ENCODE peak calls at places on chromosomes 6 and 20, in four cellular contexts. O, P, Z and J are unnamed samples.

GRCh38 chr6:28953039-28953872 is 29.5 kb upstream of the TRIM27 start:
- DNase-seq in O (peak), P (peak), Z (peak), J (no peak)

GRCh38 chr6:167650730-167651129 is 176.0 kb upstream of the AFDN start:
- DNase-seq in O (no peak), P (no peak), Z (no peak), J (no peak)

GRCh38 chr6:20409427-20409971 is 7.8 kb downstream of the E2F3 start:
- DNase-seq in O (no peak), P (peak), Z (no peak), J (no peak)

GRCh38 chr6:79574636-79575035 is 37.4 kb upstream of the LCA5 start:
- DNase-seq in O (peak), P (no peak), Z (peak), J (no peak)

GRCh38 chr6:166005846-166006592 is 161.6 kb downstream of the TBXT start:
- DNase-seq in O (no peak), P (no peak), Z (peak), J (no peak)

GRCh38 chr6:138546733-138547185 is 47.5 kb upstream of the NHSL1 start:
- DNase-seq in O (no peak), P (no peak), Z (no peak), J (no peak)

GRCh38 chr20:62889871-62890270 is 28.2 kb upstream of the TCFL5 start:
- DNase-seq in O (no peak), P (no peak), Z (no peak), J (no peak)

GRCh38 chr6:20691185-20691584 is 156.9 kb downstream of the CDKAL1 start:
- DNase-seq in O (no peak), P (no peak), Z (no peak), J (no peak)

GRCh38 chr6:90123796-90124195 is 172.8 kb downstream of the BACH2 start:
- DNase-seq in O (no peak), P (no peak), Z (peak), J (no peak)

GRCh38 chr20:48223715-48224114 is 438.4 kb upstream of the SULF2 start:
- DNase-seq in O (no peak), P (no peak), Z (no peak), J (no peak)

GRCh38 chr20:59645761-59646171 is 41.4 kb downstream of the PHACTR3 start:
- DNase-seq in O (no peak), P (no peak), Z (no peak), J (no peak)

GRCh38 chr6:102075539-102075938 is 682.0 kb downstream of the GRIK2 start:
- DNase-seq in O (no peak), P (no peak), Z (no peak), J (no peak)

GRCh38 chr6:33516726-33517125 is 62.4 kb downstream of the ZBTB9 start:
- DNase-seq in O (no peak), P (no peak), Z (no peak), J (no peak)

GRCh38 chr6:148649454-148649963 is 97.3 kb upstream of the UST start:
- DNase-seq in O (no peak), P (no peak), Z (no peak), J (no peak)

GRCh38 chr20:62832212-62832922 is 15.5 kb downstream of the COL9A3 start:
- DNase-seq in O (no peak), P (peak), Z (no peak), J (peak)

GRCh38 chr6:13624871-13625288 is 9.7 kb downstream of the NOL7 start:
- DNase-seq in O (peak), P (peak), Z (peak), J (peak)

GRCh38 chr6:52994031-52994788 is 874 bp downstream of the GSTA4 start:
- DNase-seq in O (peak), P (no peak), Z (peak), J (no peak)

GRCh38 chr20:53707341-53708102 is 113.9 kb upstream of the ZNF217 start:
- DNase-seq in O (peak), P (no peak), Z (no peak), J (peak)

GRCh38 chr6:99434702-99435530 is 9.8 kb upstream of the PNISR start:
- DNase-seq in O (no peak), P (peak), Z (peak), J (no peak)
- TF ChIP-seq CTCF in O (peak), P (peak), Z (peak), J (peak)

GRCh38 chr20:9572690-9573089 is 58.3 kb downstream of the LAMP5 start:
- DNase-seq in O (no peak), P (no peak), Z (no peak), J (no peak)
- TF ChIP-seq CTCF in O (no peak), P (no peak), Z (no peak), J (no peak)

GRCh38 chr6:7108964-7109836 is 1.4 kb downstream of the RREB1 start:
- DNase-seq in O (peak), P (peak), Z (peak), J (no peak)
- TF ChIP-seq CTCF in O (no peak), P (no peak), Z (no peak), J (no peak)

DNA sequence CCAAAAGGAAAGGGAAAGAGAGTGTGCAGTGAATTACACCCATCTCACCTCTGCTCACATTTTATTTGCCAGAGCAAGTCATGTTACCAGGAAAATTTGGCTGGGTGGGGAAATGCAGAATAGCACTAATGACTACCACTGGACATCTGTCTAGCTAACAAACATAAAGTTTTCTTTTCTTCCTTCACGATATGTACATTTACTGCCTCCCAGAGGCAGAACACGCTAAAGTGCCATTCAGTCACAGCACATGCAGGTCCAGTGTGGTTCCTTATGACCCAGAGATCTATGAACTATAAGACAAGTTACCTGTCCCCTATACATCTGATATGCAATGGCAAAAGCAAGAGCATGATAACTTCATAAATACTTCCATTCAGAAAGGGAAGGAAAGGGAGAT is 194.1 kb downstream of the OGFRL1 start:
- DNase-seq in O (no peak), P (no peak), Z (peak), J (no peak)
- TF ChIP-seq CTCF in O (peak), P (no peak), Z (peak), J (no peak)

GRCh38 chr6:144345451-144345850 is 60.3 kb downstream of the UTRN start:
- DNase-seq in O (no peak), P (no peak), Z (no peak), J (no peak)
- TF ChIP-seq CTCF in O (no peak), P (no peak), Z (no peak), J (no peak)

DNA sequence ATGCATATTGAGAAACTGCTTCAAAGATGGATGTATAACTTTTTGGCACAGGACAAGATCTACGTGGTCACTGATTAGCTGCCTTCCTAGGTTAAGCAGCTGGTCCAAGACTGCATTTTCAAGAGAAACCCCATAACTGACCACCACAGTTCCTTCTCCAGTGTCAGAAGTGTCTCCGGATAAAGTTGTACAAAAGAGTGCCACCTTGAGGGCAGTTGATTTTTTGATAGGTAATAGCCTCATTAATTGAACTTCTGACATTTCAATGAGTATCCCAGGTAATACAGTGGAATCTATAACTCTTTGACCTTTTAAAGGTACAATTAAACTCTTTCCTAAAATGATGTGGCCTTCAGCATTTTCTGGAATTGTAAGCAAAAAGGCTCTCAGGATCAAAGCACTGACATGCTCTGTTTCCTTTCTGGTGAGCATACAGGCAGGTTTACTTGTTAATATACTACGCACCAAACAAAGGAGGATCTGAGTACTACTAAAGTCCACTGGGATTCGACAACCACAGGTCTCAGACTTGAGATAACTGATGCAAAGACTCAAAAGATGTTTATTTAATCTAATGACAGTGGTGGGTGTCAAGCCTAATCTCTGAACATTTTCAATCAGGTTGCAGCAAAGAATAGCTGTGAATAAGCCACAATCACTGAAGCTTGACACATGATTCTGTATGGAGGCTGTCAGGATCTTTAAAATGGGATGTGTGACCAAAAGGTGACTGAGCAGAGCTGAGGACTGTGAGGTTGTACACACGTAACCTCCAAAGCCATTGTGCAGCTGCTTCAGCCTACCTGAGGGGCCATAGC is 21.2 kb downstream of the MKKS start:
- DNase-seq in O (no peak), P (no peak), Z (peak), J (no peak)
- TF ChIP-seq CTCF in O (peak), P (no peak), Z (peak), J (no peak)

GRCh38 chr6:111745186-111745585 is 128.1 kb downstream of the FYN start:
- DNase-seq in O (no peak), P (no peak), Z (no peak), J (no peak)
- TF ChIP-seq CTCF in O (no peak), P (no peak), Z (no peak), J (no peak)

GRCh38 chr6:56513631-56514030 is 129.1 kb downstream of the DST start:
- DNase-seq in O (no peak), P (no peak), Z (no peak), J (no peak)

GRCh38 chr6:56514395-56514794 is 128.3 kb downstream of the DST start:
- DNase-seq in O (no peak), P (no peak), Z (peak), J (no peak)

GRCh38 chr6:56515081-56515905 is 127.4 kb downstream of the DST start:
- DNase-seq in O (no peak), P (no peak), Z (no peak), J (no peak)

GRCh38 chr6:56517155-56517745 is 125.4 kb downstream of the DST start:
- DNase-seq in O (peak), P (no peak), Z (peak), J (no peak)

DNA sequence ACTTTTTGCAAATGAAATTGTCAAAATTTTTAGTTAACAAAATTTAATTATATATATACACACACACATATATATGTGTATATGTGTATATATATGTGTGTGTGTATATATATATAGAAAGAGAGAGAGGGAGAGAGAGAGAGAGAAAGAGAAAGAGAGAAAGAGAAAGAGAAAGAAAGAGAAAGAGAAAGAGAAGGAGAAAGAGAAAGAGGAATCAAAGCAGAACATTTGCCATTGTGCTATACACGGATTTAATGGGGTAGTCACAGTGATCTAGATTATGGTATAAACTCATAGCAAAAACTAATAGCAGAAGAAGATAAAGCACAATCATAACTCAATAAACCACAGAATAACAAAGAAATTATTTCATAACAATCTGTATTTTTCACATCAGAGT is 126.7 kb downstream of the DST start:
- DNase-seq in O (no peak), P (no peak), Z (no peak), J (no peak)
- TF ChIP-seq CTCF in O (no peak), P (no peak), Z (no peak), J (no peak)

GRCh38 chr6:77450924-77451323 is 12.4 kb downstream of the HTR1B start:
- DNase-seq in O (no peak), P (no peak), Z (peak), J (no peak)
- TF ChIP-seq CTCF in O (peak), P (no peak), Z (peak), J (no peak)